ENCODE peak calls at places on chromosomes 13 and 19, in five cellular contexts. One of them, this sample, is unnamed.

GRCh38 chr19:36652958-36653357 is 13.7 kb downstream of the ZNF461 start:
- DNase-seq in uterus: no peak
- DNase-seq in cardiac muscle cell: no peak
- DNase-seq in type B pancreatic cell: no peak
- DNase-seq in suprapubic skin: no peak
- DNase-seq in this sample: no peak

GRCh38 chr19:18153555-18154134 is 682 bp downstream of the PIK3R2 start:
- DNase-seq in uterus: no peak
- DNase-seq in cardiac muscle cell: no peak
- DNase-seq in type B pancreatic cell: no peak
- DNase-seq in suprapubic skin: no peak
- DNase-seq in this sample: no peak

GRCh38 chr13:87131611-87132010 is 539.6 kb upstream of the SLITRK5 start:
- DNase-seq in uterus: no peak
- DNase-seq in cardiac muscle cell: no peak
- DNase-seq in type B pancreatic cell: no peak
- DNase-seq in suprapubic skin: no peak
- DNase-seq in this sample: no peak

GRCh38 chr19:16637535-16637934 is 9.5 kb upstream of the MED26 start:
- DNase-seq in uterus: no peak
- DNase-seq in cardiac muscle cell: no peak
- DNase-seq in type B pancreatic cell: no peak
- DNase-seq in suprapubic skin: no peak
- DNase-seq in this sample: no peak

GRCh38 chr19:13920940-13921744 is 15.1 kb downstream of the CC2D1A start:
- DNase-seq in uterus: no peak
- DNase-seq in cardiac muscle cell: no peak
- DNase-seq in type B pancreatic cell: no peak
- DNase-seq in suprapubic skin: no peak
- DNase-seq in this sample: no peak

GRCh38 chr13:40058757-40059236 is 403.3 kb downstream of the COG6 start:
- DNase-seq in uterus: no peak
- DNase-seq in cardiac muscle cell: no peak
- DNase-seq in type B pancreatic cell: no peak
- DNase-seq in suprapubic skin: no peak
- DNase-seq in this sample: no peak

GRCh38 chr19:50311723-50312635 is 17.2 kb downstream of the KCNC3 start:
- DNase-seq in uterus: no peak
- DNase-seq in cardiac muscle cell: peak
- DNase-seq in type B pancreatic cell: no peak
- DNase-seq in suprapubic skin: no peak
- DNase-seq in this sample: no peak

GRCh38 chr13:49097374-49097773 is 121.7 kb downstream of the FNDC3A start:
- DNase-seq in uterus: no peak
- DNase-seq in cardiac muscle cell: no peak
- DNase-seq in type B pancreatic cell: no peak
- DNase-seq in suprapubic skin: no peak
- DNase-seq in this sample: no peak

GRCh38 chr13:37869756-37870488 is at the start of gene TRPC4:
- DNase-seq in uterus: peak
- DNase-seq in cardiac muscle cell: peak
- DNase-seq in type B pancreatic cell: peak
- DNase-seq in suprapubic skin: no peak
- DNase-seq in this sample: peak

GRCh38 chr19:30666301-30666803 is 294.2 kb downstream of the ZNF536 start:
- DNase-seq in uterus: peak
- DNase-seq in cardiac muscle cell: peak
- DNase-seq in type B pancreatic cell: peak
- DNase-seq in suprapubic skin: no peak
- DNase-seq in this sample: peak

GRCh38 chr13:103788061-103788652 is 721.9 kb upstream of the SLC10A2 start:
- DNase-seq in uterus: no peak
- DNase-seq in cardiac muscle cell: peak
- DNase-seq in type B pancreatic cell: no peak
- DNase-seq in suprapubic skin: no peak
- DNase-seq in this sample: no peak
- TF ChIP-seq CTCF in uterus: no peak
- TF ChIP-seq CTCF in cardiac muscle cell: peak
- TF ChIP-seq CTCF in type B pancreatic cell: peak
- TF ChIP-seq CTCF in suprapubic skin: no peak
- TF ChIP-seq CTCF in this sample: peak

DNA sequence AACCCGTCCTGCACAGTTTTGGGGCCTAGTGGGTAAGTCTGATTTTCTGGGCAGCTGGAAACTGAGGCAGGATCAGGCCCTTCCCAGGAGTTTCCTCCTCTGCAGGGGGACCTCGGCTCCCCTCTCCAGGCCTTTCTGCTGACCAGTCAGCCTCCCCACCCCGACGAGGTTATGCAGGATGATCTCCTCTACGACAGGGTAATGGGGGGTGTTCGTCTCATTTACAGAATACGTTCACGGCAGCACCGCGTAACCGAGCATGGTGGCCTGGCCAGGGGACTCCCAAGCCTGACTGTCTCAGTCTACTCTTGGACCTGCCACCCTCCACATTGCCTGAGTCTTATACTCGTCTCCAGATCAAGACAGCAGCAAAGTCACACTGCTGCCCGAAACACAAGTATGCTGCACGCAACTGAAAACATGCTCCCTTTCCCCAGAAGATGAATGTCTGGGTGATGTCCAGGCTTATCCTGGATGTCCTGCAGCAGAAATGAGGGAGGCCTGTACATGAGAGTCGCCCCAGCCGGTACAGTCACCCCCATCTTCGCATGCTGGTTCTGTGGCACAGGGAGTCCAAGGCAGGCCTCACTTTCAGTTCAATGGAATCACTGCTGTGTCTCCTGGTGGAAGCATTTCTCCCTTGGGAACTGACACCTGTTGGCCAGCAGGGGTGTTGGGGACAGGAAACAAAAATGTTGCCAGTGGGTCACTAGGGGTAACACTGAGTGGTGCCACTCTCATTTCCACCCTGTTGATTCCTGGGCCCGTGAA is 120.8 kb downstream of the SOX1 start:
- DNase-seq in uterus: no peak
- DNase-seq in cardiac muscle cell: no peak
- DNase-seq in type B pancreatic cell: no peak
- DNase-seq in suprapubic skin: peak
- DNase-seq in this sample: no peak
- TF ChIP-seq CTCF in uterus: no peak
- TF ChIP-seq CTCF in cardiac muscle cell: no peak
- TF ChIP-seq CTCF in type B pancreatic cell: no peak
- TF ChIP-seq CTCF in suprapubic skin: no peak
- TF ChIP-seq CTCF in this sample: no peak

DNA sequence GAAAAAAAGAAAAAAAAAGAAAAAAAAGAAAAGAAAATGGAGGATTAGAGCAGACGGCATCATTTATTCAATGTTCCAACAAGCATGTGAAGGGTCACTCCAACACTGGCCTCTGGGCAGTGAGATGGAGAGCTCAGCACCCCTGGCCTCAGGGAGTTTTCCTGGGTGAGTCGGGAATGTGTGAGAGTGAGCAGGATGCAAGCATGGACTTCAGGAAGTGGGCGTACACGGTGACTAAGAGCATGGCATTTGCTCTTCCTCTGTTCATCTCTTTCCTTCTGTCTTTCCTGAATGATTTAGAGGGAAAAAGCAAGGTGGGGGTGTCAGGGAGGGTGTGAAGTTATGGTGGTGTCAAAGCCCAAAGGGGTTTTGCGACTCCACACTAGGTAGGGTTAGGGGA is 682 bp upstream of the CABP5 start:
- DNase-seq in uterus: no peak
- DNase-seq in cardiac muscle cell: no peak
- DNase-seq in type B pancreatic cell: no peak
- DNase-seq in suprapubic skin: no peak
- DNase-seq in this sample: no peak
- TF ChIP-seq CTCF in uterus: no peak
- TF ChIP-seq CTCF in cardiac muscle cell: no peak
- TF ChIP-seq CTCF in type B pancreatic cell: no peak
- TF ChIP-seq CTCF in suprapubic skin: no peak
- TF ChIP-seq CTCF in this sample: no peak

GRCh38 chr13:80035096-80035495 is 305.8 kb downstream of the SPRY2 start:
- DNase-seq in uterus: no peak
- DNase-seq in cardiac muscle cell: no peak
- DNase-seq in type B pancreatic cell: no peak
- DNase-seq in suprapubic skin: no peak
- DNase-seq in this sample: no peak

GRCh38 chr13:80029170-80029569 is 311.8 kb downstream of the SPRY2 start:
- DNase-seq in uterus: no peak
- DNase-seq in cardiac muscle cell: no peak
- DNase-seq in type B pancreatic cell: no peak
- DNase-seq in suprapubic skin: no peak
- DNase-seq in this sample: no peak

GRCh38 chr13:80033286-80033685 is 307.6 kb downstream of the SPRY2 start:
- DNase-seq in uterus: no peak
- DNase-seq in cardiac muscle cell: no peak
- DNase-seq in type B pancreatic cell: no peak
- DNase-seq in suprapubic skin: no peak
- DNase-seq in this sample: no peak

DNA sequence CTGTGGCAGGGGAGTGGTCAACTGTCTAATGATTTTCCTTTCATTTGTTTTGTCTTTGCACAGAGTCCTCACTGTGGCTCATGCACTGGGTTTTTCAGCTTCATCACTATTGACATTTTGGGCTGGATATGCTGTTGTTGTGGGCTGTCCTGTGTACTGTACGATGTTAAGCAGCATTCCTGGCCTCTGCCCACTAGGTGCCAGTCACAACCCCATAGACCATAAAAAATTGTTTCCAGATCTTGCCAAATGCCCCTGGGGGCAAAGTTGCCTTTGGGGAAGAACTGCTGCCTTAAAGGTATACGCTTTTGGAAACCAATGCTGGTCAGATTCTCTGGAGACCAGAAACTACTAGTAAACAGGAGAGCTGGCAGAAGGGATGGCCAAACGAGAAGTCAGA is 310.4 kb downstream of the SPRY2 start:
- DNase-seq in uterus: no peak
- DNase-seq in cardiac muscle cell: no peak
- DNase-seq in type B pancreatic cell: no peak
- DNase-seq in suprapubic skin: no peak
- DNase-seq in this sample: no peak
- TF ChIP-seq CTCF in uterus: no peak
- TF ChIP-seq CTCF in cardiac muscle cell: peak
- TF ChIP-seq CTCF in type B pancreatic cell: no peak
- TF ChIP-seq CTCF in suprapubic skin: no peak
- TF ChIP-seq CTCF in this sample: peak